ENCODE peak calls at places on chromosomes 5 and 9, in four cellular contexts. X is GM12878, L is SK-N-SH, Q is K562. C is an unnamed sample.
A peak's percentile ranks its signal among the peaks of the same experiment; 100 is the strongest.

GRCh38 chr9:130583271-130583670 is 3.9 kb downstream of the FUBP3 start:
- DNase-seq in X (no peak), L (no peak), Q (no peak), C (no peak)

GRCh38 chr5:11527994-11528393 is 376.3 kb downstream of the CTNND2 start:
- DNase-seq in X (no peak), L (no peak), Q (no peak), C (no peak)

GRCh38 chr9:113996531-113997001 is 81.5 kb downstream of the AMBP start:
- DNase-seq in X (no peak), L (no peak), Q (no peak), C (no peak)

GRCh38 chr9:133125706-133126696 is 5.0 kb upstream of the RALGDS start:
- DNase-seq in X (no peak), L (peak; percentile 56), Q (no peak), C (no peak)

GRCh38 chr9:126147186-126147585 is 179.4 kb upstream of the MVB12B start:
- DNase-seq in X (no peak), L (peak; percentile 7), Q (no peak), C (no peak)

GRCh38 chr9:134205636-134206316 is 41.4 kb upstream of the RNU6ATAC start:
- DNase-seq in X (no peak), L (peak; percentile 70), Q (peak; percentile 78), C (no peak)

GRCh38 chr9:130500340-130500771 is 55.6 kb downstream of the ASS1 start:
- DNase-seq in X (no peak), L (peak; percentile 45), Q (no peak), C (no peak)

GRCh38 chr5:123617561-123617960 is 105.6 kb downstream of the CSNK1G3 start:
- DNase-seq in X (no peak), L (no peak), Q (no peak), C (no peak)

GRCh38 chr9:18905033-18905882 is 127.8 kb downstream of the SAXO1 start:
- DNase-seq in X (no peak), L (no peak), Q (no peak), C (no peak)

GRCh38 chr5:175797521-175798038 is 73.8 kb upstream of the CPLX2 start:
- DNase-seq in X (no peak), L (peak; percentile 78), Q (no peak), C (peak; percentile 68)

GRCh38 chr9:137645211-137645610 is 26.4 kb downstream of the EHMT1 start:
- DNase-seq in X (no peak), L (no peak), Q (no peak), C (no peak)

GRCh38 chr5:35205186-35205585 is 25.1 kb downstream of the PRLR start:
- DNase-seq in X (no peak), L (no peak), Q (no peak), C (no peak)

GRCh38 chr5:169904059-169904458 is 76.2 kb downstream of the INSYN2B start:
- DNase-seq in X (peak; percentile 16), L (no peak), Q (no peak), C (no peak)

GRCh38 chr9:87427851-87428506 is 69.7 kb upstream of the DAPK1 start:
- DNase-seq in X (no peak), L (no peak), Q (no peak), C (no peak)

GRCh38 chr5:97165726-97166125 is 17.3 kb downstream of the RIOK2 start:
- DNase-seq in X (no peak), L (no peak), Q (no peak), C (no peak)

GRCh38 chr5:60226128-60226527 is 332.6 kb upstream of the PDE4D start:
- DNase-seq in X (no peak), L (no peak), Q (no peak), C (no peak)

GRCh38 chr9:76472925-76473324 is 13.9 kb downstream of the GCNT1 start:
- DNase-seq in X (no peak), L (no peak), Q (no peak), C (no peak)

GRCh38 chr5:141705503-141705902 is 23.5 kb upstream of the ARAP3 start:
- DNase-seq in X (no peak), L (no peak), Q (no peak), C (no peak)

GRCh38 chr9:138100711-138101349 is 223.2 kb downstream of the CACNA1B start:
- DNase-seq in X (no peak), L (peak; percentile 32), Q (peak; percentile 20), C (peak; percentile 53)

GRCh38 chr9:95132406-95133350 is 184.8 kb downstream of the FANCC start:
- DNase-seq in X (no peak), L (peak; percentile 90), Q (no peak), C (no peak)

GRCh38 chr9:133352635-133353340 is 3.5 kb downstream of the SURF1 start:
- DNase-seq in X (no peak), L (no peak), Q (no peak), C (no peak)

DNA sequence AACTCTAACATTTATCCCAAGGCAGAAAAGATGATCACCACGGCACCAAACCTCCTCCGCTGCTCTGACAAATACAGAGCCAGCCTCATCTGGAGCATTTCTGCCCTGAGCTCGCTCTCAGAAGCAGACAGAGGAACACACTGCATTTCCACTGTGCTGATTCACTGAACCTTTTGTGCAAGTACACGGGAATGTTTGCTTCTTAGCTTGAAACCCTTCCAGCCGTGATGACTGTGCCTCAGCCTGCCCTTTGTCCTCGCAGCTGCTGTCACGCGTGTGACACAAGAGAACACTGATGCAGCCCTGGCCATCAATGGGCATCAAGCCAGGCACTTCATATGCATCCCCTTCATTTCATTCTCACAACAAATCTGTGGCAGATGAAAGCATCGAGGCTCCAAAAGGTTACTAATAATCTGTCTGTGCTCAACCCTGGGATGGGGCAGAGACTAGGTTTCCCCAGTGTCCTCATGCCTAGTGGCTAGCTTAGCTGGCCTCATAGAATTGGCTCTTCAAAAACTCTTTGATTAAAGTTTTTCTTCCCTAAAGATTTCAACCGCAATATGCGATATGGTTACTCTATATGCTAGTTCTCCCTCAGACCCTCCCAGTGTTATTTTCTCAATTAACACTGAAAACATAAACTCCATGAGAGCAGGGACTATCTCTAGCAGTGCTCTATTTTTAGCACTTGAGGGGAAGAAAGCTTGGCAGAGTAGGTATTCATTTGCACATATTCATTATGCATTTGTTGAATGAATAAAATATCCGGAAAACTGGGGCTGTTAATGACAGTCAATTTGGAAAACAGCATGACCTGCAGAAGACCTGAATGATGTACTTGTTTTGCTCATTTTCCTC is 7.3 kb downstream of the CDC14B start:
- DNase-seq in X (no peak), L (peak; percentile 48), Q (no peak), C (no peak)
- TF ChIP-seq USF1 in X (no peak), L (no peak), Q (no peak), C (no peak)

GRCh38 chr5:83220331-83220730 is 143.0 kb downstream of the XRCC4 start:
- DNase-seq in X (no peak), L (peak; percentile 62), Q (no peak), C (no peak)
- TF ChIP-seq USF1 in X (no peak), L (no peak), Q (no peak), C (no peak)

GRCh38 chr9:97565262-97565661 is 63.8 kb downstream of the TMOD1 start:
- DNase-seq in X (no peak), L (no peak), Q (no peak), C (no peak)

GRCh38 chr9:97567182-97567893 is 65.8 kb downstream of the TSTD2 start:
- DNase-seq in X (no peak), L (no peak), Q (no peak), C (no peak)

GRCh38 chr9:97562542-97562941 is 61.1 kb downstream of the TMOD1 start:
- DNase-seq in X (no peak), L (no peak), Q (no peak), C (no peak)

GRCh38 chr9:97563458-97564135 is 62.1 kb downstream of the TMOD1 start:
- DNase-seq in X (no peak), L (no peak), Q (no peak), C (no peak)

GRCh38 chr9:97564291-97565175 is 63.1 kb downstream of the TMOD1 start:
- DNase-seq in X (no peak), L (peak; percentile 83), Q (no peak), C (no peak)
- TF ChIP-seq USF1 in X (no peak), L (no peak), Q (no peak), C (no peak)

GRCh38 chr5:52995095-52995494 is 5.9 kb downstream of the ITGA2 start:
- DNase-seq in X (no peak), L (no peak), Q (no peak), C (no peak)
- TF ChIP-seq USF1 in X (no peak), L (no peak), Q (no peak), C (no peak)

DNA sequence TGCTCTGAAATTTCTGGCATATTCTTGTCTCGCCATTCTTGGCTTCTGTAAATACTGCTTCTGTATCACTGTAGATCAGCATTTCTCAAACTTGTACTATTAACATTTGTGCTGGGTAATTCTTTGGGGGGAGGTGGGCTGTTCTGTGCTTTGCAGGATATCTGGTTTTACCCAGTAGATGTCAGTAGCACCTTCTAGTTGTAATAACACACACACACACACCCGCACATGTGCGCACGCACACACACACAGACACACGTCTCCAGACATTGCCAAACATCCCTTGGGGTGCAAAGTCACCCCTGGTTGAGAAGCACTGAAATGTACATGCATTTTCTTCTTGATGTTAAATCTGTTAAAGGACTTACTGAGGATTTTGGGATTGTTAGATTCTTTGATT is 304.1 kb downstream of the MAT2B start:
- DNase-seq in X (no peak), L (no peak), Q (no peak), C (no peak)
- TF ChIP-seq USF1 in X (no peak), L (no peak), Q (no peak), C (no peak)

DNA sequence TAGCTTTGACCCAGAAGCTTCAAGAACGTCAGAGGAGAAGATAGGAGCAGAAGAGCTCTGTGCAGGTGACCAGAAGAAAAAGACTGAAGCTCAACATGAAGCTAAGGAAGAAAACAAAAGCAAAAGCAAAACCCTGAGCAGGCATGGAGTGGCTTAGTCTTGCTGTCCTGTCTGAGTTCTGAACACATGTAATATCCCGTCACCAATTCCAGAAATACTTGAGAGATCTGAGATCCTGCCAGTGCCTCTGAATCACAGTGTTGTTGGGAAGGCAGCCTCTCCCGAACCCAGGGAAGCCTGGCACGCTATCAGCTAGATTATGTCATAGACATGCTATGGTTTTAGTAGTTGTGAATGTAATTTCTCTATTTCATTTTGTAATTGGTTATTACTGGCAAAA is 235.7 kb downstream of the ICE1 start:
- DNase-seq in X (peak; percentile 3), L (no peak), Q (no peak), C (no peak)
- TF ChIP-seq USF1 in X (no peak), L (no peak), Q (no peak), C (no peak)

DNA sequence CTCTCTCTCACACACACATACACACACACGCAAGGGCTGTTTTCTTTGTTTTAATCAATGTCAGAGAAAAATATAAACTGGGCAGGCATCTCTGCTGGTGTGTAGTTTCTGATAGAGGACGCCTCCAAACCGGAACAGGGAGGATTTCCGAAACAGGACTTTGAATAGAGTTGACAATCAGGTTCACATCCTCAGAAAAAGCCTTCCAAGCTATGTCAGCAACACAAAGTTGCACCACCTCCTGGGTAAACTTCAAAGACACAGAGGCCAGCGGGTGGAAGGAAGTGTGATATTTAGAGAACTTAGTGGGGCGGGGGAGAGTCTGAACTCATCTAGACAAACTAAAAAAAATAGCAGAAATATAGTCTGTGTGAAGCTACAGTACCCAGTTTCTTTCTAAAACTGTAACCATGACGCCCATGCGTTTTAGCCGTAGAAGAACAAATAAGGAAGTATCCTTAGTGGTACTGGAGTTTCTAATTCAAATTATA is 1.2 kb downstream of the ST8SIA4 start:
- DNase-seq in X (no peak), L (no peak), Q (no peak), C (no peak)
- TF ChIP-seq USF1 in X (no peak), L (no peak), Q (no peak), C (no peak)

C was measured in WTC11.